ENCODE peak calls at places on chromosome 1, in six cellular contexts. X is activated CD4-positive, alpha-beta T cell treated with anti-CD3 and anti-CD28 coated beads for 48 hours; C is RPMI8226; S is GDM1; I is mucosa of gallbladder; E is ACHN. Q is an unnamed sample.

GRCh38 chr1:59903136-59903754 is 23.3 kb downstream of the CYP2J2 start:
- DNase-seq in E (peak), C (peak), I (no peak), S (no peak), X (peak), Q (peak)

GRCh38 chr1:175314300-175314699 is 121.7 kb upstream of the KIAA0040 start:
- DNase-seq in S (no peak), C (no peak), I (no peak), X (peak), E (no peak), Q (no peak)

GRCh38 chr1:228036701-228037231 is 30.0 kb downstream of the WNT3A start:
- DNase-seq in E (no peak), I (no peak), X (no peak), C (no peak), S (no peak), Q (no peak)

GRCh38 chr1:93588206-93588605 is 93.4 kb downstream of the BCAR3 start:
- DNase-seq in C (peak), I (no peak), S (peak), E (no peak), X (peak), Q (no peak)

GRCh38 chr1:55800503-55800902 is 585.3 kb upstream of the USP24 start:
- DNase-seq in S (no peak), E (no peak), X (no peak), I (no peak), C (no peak), Q (no peak)

GRCh38 chr1:28136636-28137613 is 39.6 kb downstream of the PTAFR start:
- DNase-seq in I (no peak), X (no peak), S (no peak), E (no peak), C (no peak), Q (no peak)

GRCh38 chr1:31788825-31789256 is 24.7 kb upstream of the ADGRB2 start:
- DNase-seq in C (no peak), I (no peak), E (peak), X (no peak), S (no peak), Q (no peak)

GRCh38 chr1:54121482-54122130 is 31.2 kb downstream of the CDCP2 start:
- DNase-seq in I (peak), S (peak), X (peak), C (peak), E (peak), Q (peak)